ENCODE peak calls at places on chromosomes 5 and 9, in seven cellular contexts. One of them, this sample, is unnamed.
A peak's percentile ranks its signal among the peaks of the same experiment; 100 is the strongest.

GRCh38 chr9:83701769-83702168 is 6.0 kb downstream of the UBQLN1 start:
- DNase-seq in GM23338: peak; percentile 10
- DNase-seq in H9: no peak
- DNase-seq in mammary epithelial cell: peak; percentile 82
- DNase-seq in MM.1S: no peak
- DNase-seq in PC-3: peak; percentile 55
- DNase-seq in keratinocyte: peak; percentile 45
- DNase-seq in this sample: no peak

GRCh38 chr5:1153428-1153827 is 41.6 kb upstream of the SLC12A7 start:
- DNase-seq in GM23338: no peak
- DNase-seq in H9: no peak
- DNase-seq in mammary epithelial cell: no peak
- DNase-seq in MM.1S: no peak
- DNase-seq in PC-3: no peak
- DNase-seq in keratinocyte: no peak
- DNase-seq in this sample: no peak

GRCh38 chr9:83583151-83584014 is 39.6 kb upstream of the IDNK start:
- DNase-seq in GM23338: peak; percentile 91
- DNase-seq in H9: peak; percentile 77
- DNase-seq in mammary epithelial cell: peak; percentile 20
- DNase-seq in MM.1S: peak; percentile 35
- DNase-seq in PC-3: peak; percentile 64
- DNase-seq in keratinocyte: no peak
- DNase-seq in this sample: peak; percentile 33

GRCh38 chr9:129773262-129774048 is 20.6 kb upstream of the PTGES start:
- DNase-seq in GM23338: no peak
- DNase-seq in H9: no peak
- DNase-seq in mammary epithelial cell: peak; percentile 97
- DNase-seq in MM.1S: no peak
- DNase-seq in PC-3: peak; percentile 87
- DNase-seq in keratinocyte: peak; percentile 90
- DNase-seq in this sample: no peak

GRCh38 chr5:118987988-118988945 is at the start of gene DTWD2:
- DNase-seq in GM23338: peak; percentile 97
- DNase-seq in H9: peak; percentile 97
- DNase-seq in mammary epithelial cell: peak; percentile 94
- DNase-seq in MM.1S: peak; percentile 94
- DNase-seq in PC-3: peak; percentile 94
- DNase-seq in keratinocyte: peak; percentile 38
- DNase-seq in this sample: peak; percentile 92

GRCh38 chr5:91280062-91280941 is 102.8 kb downstream of the ARRDC3 start:
- DNase-seq in GM23338: peak; percentile 94
- DNase-seq in H9: peak; percentile 95
- DNase-seq in mammary epithelial cell: peak; percentile 96
- DNase-seq in MM.1S: peak; percentile 93
- DNase-seq in PC-3: peak; percentile 97
- DNase-seq in keratinocyte: peak; percentile 73
- DNase-seq in this sample: peak; percentile 85

GRCh38 chr5:82332064-82332855 is 54.1 kb upstream of the RPS23 start:
- DNase-seq in GM23338: no peak
- DNase-seq in H9: no peak
- DNase-seq in mammary epithelial cell: no peak
- DNase-seq in MM.1S: no peak
- DNase-seq in PC-3: no peak
- DNase-seq in keratinocyte: no peak
- DNase-seq in this sample: no peak

GRCh38 chr9:99296375-99296951 is 74.4 kb downstream of the SEC61B start:
- DNase-seq in GM23338: peak; percentile 27
- DNase-seq in H9: no peak
- DNase-seq in mammary epithelial cell: no peak
- DNase-seq in MM.1S: no peak
- DNase-seq in PC-3: no peak
- DNase-seq in keratinocyte: no peak
- DNase-seq in this sample: peak; percentile 61

GRCh38 chr9:86034863-86035734 is 64.3 kb downstream of the GOLM1 start:
- DNase-seq in GM23338: peak; percentile 83
- DNase-seq in H9: peak; percentile 68
- DNase-seq in mammary epithelial cell: peak; percentile 11
- DNase-seq in MM.1S: peak; percentile 27
- DNase-seq in PC-3: peak; percentile 42
- DNase-seq in keratinocyte: no peak
- DNase-seq in this sample: no peak

GRCh38 chr5:39080597-39081204 is 6.5 kb upstream of the RICTOR start:
- DNase-seq in GM23338: peak; percentile 79
- DNase-seq in H9: peak; percentile 65
- DNase-seq in mammary epithelial cell: peak; percentile 65
- DNase-seq in MM.1S: peak; percentile 61
- DNase-seq in PC-3: peak; percentile 67
- DNase-seq in keratinocyte: no peak
- DNase-seq in this sample: no peak

GRCh38 chr9:5529683-5530221 is 19.4 kb downstream of the PDCD1LG2 start:
- DNase-seq in GM23338: no peak
- DNase-seq in H9: no peak
- DNase-seq in mammary epithelial cell: no peak
- DNase-seq in MM.1S: peak; percentile 62
- DNase-seq in PC-3: peak; percentile 73
- DNase-seq in keratinocyte: no peak
- DNase-seq in this sample: no peak

GRCh38 chr5:41641621-41642020 is 131.2 kb upstream of the PLCXD3 start:
- DNase-seq in GM23338: peak; percentile 8
- DNase-seq in H9: no peak
- DNase-seq in mammary epithelial cell: no peak
- DNase-seq in MM.1S: peak; percentile 12
- DNase-seq in PC-3: peak; percentile 52
- DNase-seq in keratinocyte: no peak
- DNase-seq in this sample: no peak

GRCh38 chr9:84310903-84311302 is 29.7 kb downstream of the SLC28A3 start:
- DNase-seq in GM23338: no peak
- DNase-seq in H9: no peak
- DNase-seq in mammary epithelial cell: no peak
- DNase-seq in MM.1S: no peak
- DNase-seq in PC-3: no peak
- DNase-seq in keratinocyte: no peak
- DNase-seq in this sample: no peak

GRCh38 chr5:78662323-78662722 is 13.8 kb upstream of the LHFPL2 start:
- DNase-seq in GM23338: no peak
- DNase-seq in H9: no peak
- DNase-seq in mammary epithelial cell: no peak
- DNase-seq in MM.1S: no peak
- DNase-seq in PC-3: no peak
- DNase-seq in keratinocyte: no peak
- DNase-seq in this sample: no peak

GRCh38 chr5:39424751-39425524 is at the start of gene DAB2:
- DNase-seq in GM23338: peak; percentile 92
- DNase-seq in H9: peak; percentile 91
- DNase-seq in mammary epithelial cell: peak; percentile 86
- DNase-seq in MM.1S: peak; percentile 80
- DNase-seq in PC-3: peak; percentile 94
- DNase-seq in keratinocyte: peak; percentile 21
- DNase-seq in this sample: no peak

GRCh38 chr5:125227333-125228075 is 481.1 kb upstream of the ZNF608 start:
- DNase-seq in GM23338: peak; percentile 59
- DNase-seq in H9: peak; percentile 54
- DNase-seq in mammary epithelial cell: no peak
- DNase-seq in MM.1S: no peak
- DNase-seq in PC-3: peak; percentile 32
- DNase-seq in keratinocyte: no peak
- DNase-seq in this sample: no peak

GRCh38 chr5:398475-399295 is 44.3 kb upstream of the EXOC3 start:
- DNase-seq in GM23338: peak; percentile 60
- DNase-seq in H9: peak; percentile 48
- DNase-seq in mammary epithelial cell: no peak
- DNase-seq in MM.1S: no peak
- DNase-seq in PC-3: no peak
- DNase-seq in keratinocyte: no peak
- DNase-seq in this sample: no peak

GRCh38 chr5:83503662-83504061 is 32.1 kb downstream of the VCAN start:
- DNase-seq in GM23338: no peak
- DNase-seq in H9: no peak
- DNase-seq in mammary epithelial cell: no peak
- DNase-seq in MM.1S: no peak
- DNase-seq in PC-3: no peak
- DNase-seq in keratinocyte: no peak
- DNase-seq in this sample: no peak

DNA sequence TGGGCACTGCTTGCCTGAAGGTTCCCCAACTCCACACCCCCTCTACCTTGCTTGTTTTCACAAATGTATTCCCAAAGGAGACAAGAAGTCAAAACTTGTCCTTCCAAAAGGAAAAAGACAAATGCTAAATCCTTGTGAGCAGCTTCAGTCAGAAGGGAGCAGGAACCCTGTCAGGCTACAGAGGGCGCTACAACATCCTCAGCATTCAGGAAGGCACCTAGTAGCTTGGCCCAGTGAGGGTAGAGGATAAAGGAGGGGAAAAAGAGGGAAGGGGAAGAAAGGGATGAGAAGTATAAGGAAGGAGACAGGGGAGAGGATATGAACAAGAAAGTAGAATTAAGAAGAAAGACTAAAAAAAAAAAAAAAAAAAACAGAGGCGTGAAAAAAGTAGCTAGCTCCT is 97.5 kb downstream of the MLLT3 start:
- DNase-seq in GM23338: peak; percentile 83
- DNase-seq in H9: peak; percentile 68
- DNase-seq in mammary epithelial cell: no peak
- DNase-seq in MM.1S: no peak
- DNase-seq in PC-3: peak; percentile 27
- DNase-seq in keratinocyte: no peak
- DNase-seq in this sample: no peak
- H3K4me1 ChIP-seq in GM23338: no peaks in the 10 kb centered on the region
- H3K4me1 ChIP-seq in H9: no peaks in the 10 kb centered on the region
- H3K4me1 ChIP-seq in mammary epithelial cell: no peaks in the 10 kb centered on the region
- H3K4me1 ChIP-seq in MM.1S: no peaks in the 10 kb centered on the region
- H3K4me1 ChIP-seq in PC-3: no peaks in the 10 kb centered on the region
- H3K4me1 ChIP-seq in keratinocyte: no peaks in the 10 kb centered on the region
- H3K4me1 ChIP-seq in this sample: peaks cover 23% of the 10 kb centered on the region

DNA sequence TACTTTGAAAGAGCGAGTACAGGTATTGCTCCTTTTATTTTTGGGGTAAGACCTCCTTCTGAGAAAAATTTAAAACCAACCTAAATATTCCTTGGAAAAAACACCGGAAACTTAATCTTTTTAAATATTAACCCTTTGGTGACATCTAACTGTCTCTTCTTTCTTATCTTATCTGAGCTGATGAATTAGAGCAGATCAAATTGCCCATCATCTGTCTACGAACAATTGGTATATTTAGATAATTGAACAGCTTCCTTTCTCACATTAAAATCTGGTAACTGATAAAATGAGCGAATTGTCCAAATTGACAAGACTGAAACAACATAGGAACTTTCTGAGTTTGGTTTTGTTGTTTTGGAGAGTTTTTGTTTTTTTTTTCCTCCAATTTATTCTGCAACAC is 2.0 kb downstream of the ISL1 start:
- DNase-seq in GM23338: no peak
- DNase-seq in H9: no peak
- DNase-seq in mammary epithelial cell: no peak
- DNase-seq in MM.1S: no peak
- DNase-seq in PC-3: no peak
- DNase-seq in keratinocyte: no peak
- DNase-seq in this sample: no peak
- H3K27ac ChIP-seq in GM23338: no peak overlapping the region
- H3K27ac ChIP-seq in H9: no peak overlapping the region
- H3K27ac ChIP-seq in mammary epithelial cell: no peak overlapping the region
- H3K27ac ChIP-seq in MM.1S: no peak overlapping the region
- H3K27ac ChIP-seq in PC-3: no peak overlapping the region
- H3K27ac ChIP-seq in keratinocyte: peak overlapping the region; percentile 78
- H3K27ac ChIP-seq in this sample: no peak overlapping the region

DNA sequence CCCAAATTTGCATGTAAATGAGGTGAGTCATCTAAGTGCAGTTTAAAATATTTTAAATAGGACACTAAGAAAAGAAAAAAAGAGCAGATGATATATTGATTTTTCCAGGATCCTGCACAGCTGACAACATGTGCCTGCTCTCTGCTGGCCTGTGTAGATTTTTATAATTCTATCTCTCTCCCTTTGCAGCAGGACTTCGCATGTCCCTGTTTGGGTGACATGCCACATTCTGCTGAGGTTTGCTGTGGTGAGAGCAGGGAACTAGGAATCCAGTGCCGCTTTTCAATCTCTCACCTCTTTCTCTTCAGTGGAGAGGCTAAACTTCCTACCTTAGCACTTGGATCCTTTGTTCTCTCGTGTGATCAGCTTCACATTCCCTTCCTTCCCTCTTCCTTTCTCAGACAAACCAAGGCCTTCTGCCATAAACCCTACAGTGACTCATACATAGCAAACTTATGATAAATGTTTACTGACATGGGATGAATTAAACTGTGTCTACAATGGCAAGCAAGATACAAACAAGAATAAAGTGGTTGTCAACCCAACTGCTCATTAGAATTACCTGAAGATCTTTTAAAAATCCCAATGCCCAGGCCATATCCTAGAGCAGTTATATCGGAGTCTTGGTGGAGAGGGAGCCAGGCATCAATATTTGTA is 198.8 kb upstream of the EFNA5 start:
- DNase-seq in GM23338: no peak
- DNase-seq in H9: no peak
- DNase-seq in mammary epithelial cell: peak; percentile 68
- DNase-seq in MM.1S: no peak
- DNase-seq in PC-3: peak; percentile 96
- DNase-seq in keratinocyte: peak; percentile 35
- DNase-seq in this sample: no peak
- H2AFZ ChIP-seq in GM23338: peak overlapping the region; percentile 44
- H2AFZ ChIP-seq in H9: no peak overlapping the region
- H2AFZ ChIP-seq in mammary epithelial cell: peak overlapping the region; percentile 88
- H2AFZ ChIP-seq in MM.1S: no peak overlapping the region
- H2AFZ ChIP-seq in PC-3: peak overlapping the region; percentile 44
- H2AFZ ChIP-seq in keratinocyte: peak overlapping the region; percentile 77
- H2AFZ ChIP-seq in this sample: no peak overlapping the region

DNA sequence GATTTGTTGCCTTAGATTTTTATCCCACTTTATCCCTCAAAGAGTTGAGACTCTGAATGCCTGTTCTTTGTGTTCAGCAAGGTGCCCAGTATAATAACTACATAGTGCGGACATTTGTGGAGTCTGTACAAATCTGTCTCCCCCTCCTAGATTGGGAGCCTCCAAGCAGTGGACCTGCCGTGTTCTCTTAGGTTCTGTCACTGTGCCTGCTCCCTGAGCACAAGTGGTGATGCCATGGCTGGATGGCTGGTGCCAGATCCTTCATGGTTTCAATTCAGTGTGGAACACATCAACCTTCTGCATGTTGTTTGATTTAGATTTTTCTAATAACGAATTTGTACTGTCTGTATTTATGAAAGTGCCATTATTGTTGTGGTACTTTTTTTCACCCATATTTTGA is 292.9 kb downstream of the CD180 start:
- DNase-seq in GM23338: no peak
- DNase-seq in H9: no peak
- DNase-seq in mammary epithelial cell: no peak
- DNase-seq in MM.1S: no peak
- DNase-seq in PC-3: no peak
- DNase-seq in keratinocyte: no peak
- DNase-seq in this sample: no peak
- H3K4me1 ChIP-seq in GM23338: peaks cover 73% of the 10 kb centered on the region
- H3K4me1 ChIP-seq in H9: peaks cover 5% of the 10 kb centered on the region
- H3K4me1 ChIP-seq in mammary epithelial cell: peaks cover 5% of the 10 kb centered on the region
- H3K4me1 ChIP-seq in MM.1S: peaks cover 11% of the 10 kb centered on the region
- H3K4me1 ChIP-seq in PC-3: no peaks in the 10 kb centered on the region
- H3K4me1 ChIP-seq in keratinocyte: peaks cover 2% of the 10 kb centered on the region
- H3K4me1 ChIP-seq in this sample: no peaks in the 10 kb centered on the region

GRCh38 chr9:72951520-72952393 is 1.1 kb downstream of the ALDH1A1 start:
- DNase-seq in GM23338: no peak
- DNase-seq in H9: no peak
- DNase-seq in mammary epithelial cell: no peak
- DNase-seq in MM.1S: no peak
- DNase-seq in PC-3: no peak
- DNase-seq in keratinocyte: no peak
- DNase-seq in this sample: no peak
- H3K27ac ChIP-seq in GM23338: no peak overlapping the region
- H3K27ac ChIP-seq in H9: no peak overlapping the region
- H3K27ac ChIP-seq in mammary epithelial cell: no peak overlapping the region
- H3K27ac ChIP-seq in MM.1S: no peak overlapping the region
- H3K27ac ChIP-seq in PC-3: no peak overlapping the region
- H3K27ac ChIP-seq in keratinocyte: no peak overlapping the region
- H3K27ac ChIP-seq in this sample: no peak overlapping the region

This sample was measured in DND-41.